ENCODE peak calls at places on chromosomes 2 and 18, in seven cellular contexts. One of them, this sample, is unnamed.

GRCh38 chr2:46304635-46305034 is 7.4 kb downstream of the EPAS1 start:
- ATAC-seq in gastroesophageal sphincter: no peak
- ATAC-seq in activated T-cell treated with anti-CD3 and anti-CD28 coated beads, Interleukin-2, amount 50 U/mL, for 4 hours: no peak
- ATAC-seq in psoas muscle: no peak
- ATAC-seq in activated B cell treated with CpG ODN at 0.5 μM for 24 hours: no peak
- ATAC-seq in upper lobe of right lung: no peak
- ATAC-seq in left lung: no peak
- ATAC-seq in this sample: no peak

GRCh38 chr2:232421189-232421785 is 14.6 kb downstream of the ALPG start:
- ATAC-seq in gastroesophageal sphincter: no peak
- ATAC-seq in activated T-cell treated with anti-CD3 and anti-CD28 coated beads, Interleukin-2, amount 50 U/mL, for 4 hours: no peak
- ATAC-seq in psoas muscle: no peak
- ATAC-seq in activated B cell treated with CpG ODN at 0.5 μM for 24 hours: no peak
- ATAC-seq in upper lobe of right lung: peak
- ATAC-seq in left lung: peak
- ATAC-seq in this sample: no peak

GRCh38 chr2:54052825-54053718 is 62.3 kb upstream of the ACYP2 start:
- ATAC-seq in gastroesophageal sphincter: no peak
- ATAC-seq in activated T-cell treated with anti-CD3 and anti-CD28 coated beads, Interleukin-2, amount 50 U/mL, for 4 hours: no peak
- ATAC-seq in psoas muscle: no peak
- ATAC-seq in activated B cell treated with CpG ODN at 0.5 μM for 24 hours: no peak
- ATAC-seq in upper lobe of right lung: peak
- ATAC-seq in left lung: peak
- ATAC-seq in this sample: peak

GRCh38 chr2:174634130-174635014 is 36.8 kb upstream of the WIPF1 start:
- ATAC-seq in gastroesophageal sphincter: no peak
- ATAC-seq in activated T-cell treated with anti-CD3 and anti-CD28 coated beads, Interleukin-2, amount 50 U/mL, for 4 hours: peak
- ATAC-seq in psoas muscle: no peak
- ATAC-seq in activated B cell treated with CpG ODN at 0.5 μM for 24 hours: peak
- ATAC-seq in upper lobe of right lung: peak
- ATAC-seq in left lung: peak
- ATAC-seq in this sample: peak

GRCh38 chr18:59300676-59301285 is 17.7 kb downstream of the CPLX4 start:
- ATAC-seq in gastroesophageal sphincter: no peak
- ATAC-seq in activated T-cell treated with anti-CD3 and anti-CD28 coated beads, Interleukin-2, amount 50 U/mL, for 4 hours: no peak
- ATAC-seq in psoas muscle: no peak
- ATAC-seq in activated B cell treated with CpG ODN at 0.5 μM for 24 hours: no peak
- ATAC-seq in upper lobe of right lung: peak
- ATAC-seq in left lung: no peak
- ATAC-seq in this sample: peak

GRCh38 chr2:176997792-176998169 is 214.8 kb upstream of the HNRNPA3 start:
- ATAC-seq in gastroesophageal sphincter: no peak
- ATAC-seq in activated T-cell treated with anti-CD3 and anti-CD28 coated beads, Interleukin-2, amount 50 U/mL, for 4 hours: no peak
- ATAC-seq in psoas muscle: no peak
- ATAC-seq in activated B cell treated with CpG ODN at 0.5 μM for 24 hours: no peak
- ATAC-seq in upper lobe of right lung: no peak
- ATAC-seq in left lung: no peak
- ATAC-seq in this sample: peak

GRCh38 chr2:74010087-74010541 is 25.4 kb downstream of the TET3 start:
- ATAC-seq in gastroesophageal sphincter: no peak
- ATAC-seq in activated T-cell treated with anti-CD3 and anti-CD28 coated beads, Interleukin-2, amount 50 U/mL, for 4 hours: no peak
- ATAC-seq in psoas muscle: no peak
- ATAC-seq in activated B cell treated with CpG ODN at 0.5 μM for 24 hours: no peak
- ATAC-seq in upper lobe of right lung: peak
- ATAC-seq in left lung: peak
- ATAC-seq in this sample: no peak

GRCh38 chr18:77560334-77560970 is 310.8 kb downstream of the GALR1 start:
- ATAC-seq in gastroesophageal sphincter: no peak
- ATAC-seq in activated T-cell treated with anti-CD3 and anti-CD28 coated beads, Interleukin-2, amount 50 U/mL, for 4 hours: peak
- ATAC-seq in psoas muscle: no peak
- ATAC-seq in activated B cell treated with CpG ODN at 0.5 μM for 24 hours: no peak
- ATAC-seq in upper lobe of right lung: no peak
- ATAC-seq in left lung: no peak
- ATAC-seq in this sample: peak

GRCh38 chr18:47143899-47144485 is 6.3 kb downstream of the HDHD2 start:
- ATAC-seq in gastroesophageal sphincter: no peak
- ATAC-seq in activated T-cell treated with anti-CD3 and anti-CD28 coated beads, Interleukin-2, amount 50 U/mL, for 4 hours: no peak
- ATAC-seq in psoas muscle: no peak
- ATAC-seq in activated B cell treated with CpG ODN at 0.5 μM for 24 hours: no peak
- ATAC-seq in upper lobe of right lung: no peak
- ATAC-seq in left lung: no peak
- ATAC-seq in this sample: no peak

GRCh38 chr2:28224648-28225471 is 167.8 kb upstream of the FOSL2 start:
- ATAC-seq in gastroesophageal sphincter: peak
- ATAC-seq in activated T-cell treated with anti-CD3 and anti-CD28 coated beads, Interleukin-2, amount 50 U/mL, for 4 hours: no peak
- ATAC-seq in psoas muscle: no peak
- ATAC-seq in activated B cell treated with CpG ODN at 0.5 μM for 24 hours: no peak
- ATAC-seq in upper lobe of right lung: peak
- ATAC-seq in left lung: peak
- ATAC-seq in this sample: no peak

GRCh38 chr2:88838165-88838635 is 146.7 kb downstream of the RPIA start:
- ATAC-seq in gastroesophageal sphincter: no peak
- ATAC-seq in activated T-cell treated with anti-CD3 and anti-CD28 coated beads, Interleukin-2, amount 50 U/mL, for 4 hours: no peak
- ATAC-seq in psoas muscle: no peak
- ATAC-seq in activated B cell treated with CpG ODN at 0.5 μM for 24 hours: peak
- ATAC-seq in upper lobe of right lung: no peak
- ATAC-seq in left lung: no peak
- ATAC-seq in this sample: no peak

GRCh38 chr2:218781691-218782528 is at the start of gene CYP27A1:
- ATAC-seq in gastroesophageal sphincter: peak
- ATAC-seq in activated T-cell treated with anti-CD3 and anti-CD28 coated beads, Interleukin-2, amount 50 U/mL, for 4 hours: peak
- ATAC-seq in psoas muscle: peak
- ATAC-seq in activated B cell treated with CpG ODN at 0.5 μM for 24 hours: no peak
- ATAC-seq in upper lobe of right lung: peak
- ATAC-seq in left lung: peak
- ATAC-seq in this sample: no peak

GRCh38 chr2:136327162-136327852 is 209.4 kb upstream of the CXCR4 start:
- ATAC-seq in gastroesophageal sphincter: peak
- ATAC-seq in activated T-cell treated with anti-CD3 and anti-CD28 coated beads, Interleukin-2, amount 50 U/mL, for 4 hours: peak
- ATAC-seq in psoas muscle: no peak
- ATAC-seq in activated B cell treated with CpG ODN at 0.5 μM for 24 hours: peak
- ATAC-seq in upper lobe of right lung: peak
- ATAC-seq in left lung: peak
- ATAC-seq in this sample: peak

GRCh38 chr18:77346446-77346845 is 96.8 kb downstream of the GALR1 start:
- ATAC-seq in gastroesophageal sphincter: no peak
- ATAC-seq in activated T-cell treated with anti-CD3 and anti-CD28 coated beads, Interleukin-2, amount 50 U/mL, for 4 hours: no peak
- ATAC-seq in psoas muscle: no peak
- ATAC-seq in activated B cell treated with CpG ODN at 0.5 μM for 24 hours: no peak
- ATAC-seq in upper lobe of right lung: no peak
- ATAC-seq in left lung: no peak
- ATAC-seq in this sample: no peak

GRCh38 chr2:15901095-15901807 is 39.1 kb upstream of the MYCN start:
- ATAC-seq in gastroesophageal sphincter: no peak
- ATAC-seq in activated T-cell treated with anti-CD3 and anti-CD28 coated beads, Interleukin-2, amount 50 U/mL, for 4 hours: no peak
- ATAC-seq in psoas muscle: no peak
- ATAC-seq in activated B cell treated with CpG ODN at 0.5 μM for 24 hours: no peak
- ATAC-seq in upper lobe of right lung: no peak
- ATAC-seq in left lung: no peak
- ATAC-seq in this sample: no peak

GRCh38 chr2:205989291-205990071 is 96.5 kb downstream of the INO80D start:
- ATAC-seq in gastroesophageal sphincter: no peak
- ATAC-seq in activated T-cell treated with anti-CD3 and anti-CD28 coated beads, Interleukin-2, amount 50 U/mL, for 4 hours: no peak
- ATAC-seq in psoas muscle: no peak
- ATAC-seq in activated B cell treated with CpG ODN at 0.5 μM for 24 hours: no peak
- ATAC-seq in upper lobe of right lung: no peak
- ATAC-seq in left lung: no peak
- ATAC-seq in this sample: no peak

GRCh38 chr18:10131783-10132381 is 218.1 kb downstream of the VAPA start:
- ATAC-seq in gastroesophageal sphincter: peak
- ATAC-seq in activated T-cell treated with anti-CD3 and anti-CD28 coated beads, Interleukin-2, amount 50 U/mL, for 4 hours: no peak
- ATAC-seq in psoas muscle: peak
- ATAC-seq in activated B cell treated with CpG ODN at 0.5 μM for 24 hours: no peak
- ATAC-seq in upper lobe of right lung: peak
- ATAC-seq in left lung: peak
- ATAC-seq in this sample: no peak

GRCh38 chr2:30979822-30980245 is 158.4 kb downstream of the GALNT14 start:
- ATAC-seq in gastroesophageal sphincter: peak
- ATAC-seq in activated T-cell treated with anti-CD3 and anti-CD28 coated beads, Interleukin-2, amount 50 U/mL, for 4 hours: no peak
- ATAC-seq in psoas muscle: peak
- ATAC-seq in activated B cell treated with CpG ODN at 0.5 μM for 24 hours: no peak
- ATAC-seq in upper lobe of right lung: peak
- ATAC-seq in left lung: peak
- ATAC-seq in this sample: peak

GRCh38 chr2:112636605-112637288 is 9.0 kb upstream of the SLC20A1 start:
- ATAC-seq in gastroesophageal sphincter: no peak
- ATAC-seq in activated T-cell treated with anti-CD3 and anti-CD28 coated beads, Interleukin-2, amount 50 U/mL, for 4 hours: peak
- ATAC-seq in psoas muscle: no peak
- ATAC-seq in activated B cell treated with CpG ODN at 0.5 μM for 24 hours: peak
- ATAC-seq in upper lobe of right lung: no peak
- ATAC-seq in left lung: no peak
- ATAC-seq in this sample: peak

GRCh38 chr18:56139792-56140254 is 498.6 kb downstream of the TXNL1 start:
- ATAC-seq in gastroesophageal sphincter: peak
- ATAC-seq in activated T-cell treated with anti-CD3 and anti-CD28 coated beads, Interleukin-2, amount 50 U/mL, for 4 hours: no peak
- ATAC-seq in psoas muscle: peak
- ATAC-seq in activated B cell treated with CpG ODN at 0.5 μM for 24 hours: no peak
- ATAC-seq in upper lobe of right lung: peak
- ATAC-seq in left lung: peak
- ATAC-seq in this sample: no peak

GRCh38 chr2:74481961-74482800 is 617 bp downstream of the CCDC142 start:
- ATAC-seq in gastroesophageal sphincter: peak
- ATAC-seq in activated T-cell treated with anti-CD3 and anti-CD28 coated beads, Interleukin-2, amount 50 U/mL, for 4 hours: peak
- ATAC-seq in psoas muscle: peak
- ATAC-seq in activated B cell treated with CpG ODN at 0.5 μM for 24 hours: peak
- ATAC-seq in upper lobe of right lung: peak
- ATAC-seq in left lung: peak
- ATAC-seq in this sample: peak

GRCh38 chr2:24793752-24794477 is 690 bp downstream of the CENPO start:
- ATAC-seq in gastroesophageal sphincter: no peak
- ATAC-seq in activated T-cell treated with anti-CD3 and anti-CD28 coated beads, Interleukin-2, amount 50 U/mL, for 4 hours: no peak
- ATAC-seq in psoas muscle: no peak
- ATAC-seq in activated B cell treated with CpG ODN at 0.5 μM for 24 hours: no peak
- ATAC-seq in upper lobe of right lung: no peak
- ATAC-seq in left lung: no peak
- ATAC-seq in this sample: no peak

GRCh38 chr2:207257291-207258190 is 91.8 kb upstream of the KLF7 start:
- ATAC-seq in gastroesophageal sphincter: no peak
- ATAC-seq in activated T-cell treated with anti-CD3 and anti-CD28 coated beads, Interleukin-2, amount 50 U/mL, for 4 hours: no peak
- ATAC-seq in psoas muscle: no peak
- ATAC-seq in activated B cell treated with CpG ODN at 0.5 μM for 24 hours: no peak
- ATAC-seq in upper lobe of right lung: no peak
- ATAC-seq in left lung: no peak
- ATAC-seq in this sample: no peak

GRCh38 chr2:102669401-102669800 is 50.0 kb downstream of the SLC9A2 start:
- ATAC-seq in gastroesophageal sphincter: no peak
- ATAC-seq in activated T-cell treated with anti-CD3 and anti-CD28 coated beads, Interleukin-2, amount 50 U/mL, for 4 hours: no peak
- ATAC-seq in psoas muscle: no peak
- ATAC-seq in activated B cell treated with CpG ODN at 0.5 μM for 24 hours: no peak
- ATAC-seq in upper lobe of right lung: no peak
- ATAC-seq in left lung: no peak
- ATAC-seq in this sample: peak

GRCh38 chr2:233901367-233901766 is 15.8 kb upstream of the TRPM8 start:
- ATAC-seq in gastroesophageal sphincter: no peak
- ATAC-seq in activated T-cell treated with anti-CD3 and anti-CD28 coated beads, Interleukin-2, amount 50 U/mL, for 4 hours: no peak
- ATAC-seq in psoas muscle: no peak
- ATAC-seq in activated B cell treated with CpG ODN at 0.5 μM for 24 hours: no peak
- ATAC-seq in upper lobe of right lung: peak
- ATAC-seq in left lung: peak
- ATAC-seq in this sample: no peak

This sample was measured in activated T-helper 17 cell treated with anti-CD3 and anti-CD28 coated beads, Interleukin-2, amount 50 U/mL, for 72 hours.